ENCODE peak calls at places on chromosomes 5 and 9, in five cellular contexts. J, R, Q, K and H are unnamed samples.

GRCh38 chr9:20297646-20298084 is 324.6 kb downstream of the MLLT3 start:
- DNase-seq in R (no peak), K (no peak), Q (peak; percentile 89), J (no peak), H (no peak)

GRCh38 chr5:180601591-180602480 is 10.5 kb upstream of the SCGB3A1 start:
- DNase-seq in R (no peak), K (no peak), J (no peak), Q (no peak), H (no peak)

GRCh38 chr9:124260769-124261603 is 3.2 kb downstream of the NEK6 start:
- DNase-seq in J (no peak), R (no peak), K (no peak), Q (peak; percentile 78), H (peak; percentile 75)

GRCh38 chr5:145499483-145499882 is 335.7 kb downstream of the PRELID2 start:
- DNase-seq in K (no peak), J (no peak), R (peak; percentile 9), Q (peak; percentile 75), H (no peak)

GRCh38 chr5:113161806-113162205 is 185.2 kb downstream of the DCP2 start:
- DNase-seq in R (no peak), K (no peak), Q (peak; percentile 47), J (no peak), H (no peak)

GRCh38 chr5:142134333-142135010 is 25.9 kb downstream of the NDFIP1 start:
- DNase-seq in Q (no peak), R (no peak), K (no peak), J (no peak), H (no peak)

GRCh38 chr9:128242124-128242523 is 33.7 kb downstream of the GOLGA2 start:
- DNase-seq in R (no peak), J (no peak), K (no peak), Q (no peak), H (no peak)

GRCh38 chr5:141858084-141858765 is 20.0 kb downstream of the PCDH1 start:
- DNase-seq in K (no peak), R (no peak), J (no peak), Q (no peak), H (no peak)

GRCh38 chr5:126339215-126339805 is 83.9 kb upstream of the GRAMD2B start:
- DNase-seq in K (peak; percentile 61), J (no peak), Q (peak; percentile 84), R (peak; percentile 30), H (peak; percentile 69)

GRCh38 chr9:113536166-113536482 is 72.6 kb downstream of the RGS3 start:
- DNase-seq in R (no peak), K (no peak), Q (no peak), J (no peak), H (no peak)

GRCh38 chr9:133869674-133870419 is 122.3 kb downstream of the VAV2 start:
- DNase-seq in Q (no peak), R (no peak), K (no peak), J (no peak), H (no peak)

GRCh38 chr5:73853091-73853490 is 227.1 kb downstream of the ARHGEF28 start:
- DNase-seq in Q (peak; percentile 92), K (no peak), J (peak; percentile 20), R (no peak), H (no peak)